ENCODE peak calls at places on chromosomes 1 and 21, in eight cellular contexts. A is right lobe of liver, Y is psoas muscle, X is fibroblast of lung, P is A549, U is heart left ventricle, V is keratinocyte, I is upper lobe of right lung. S is an unnamed sample.
A peak's percentile ranks its signal among the peaks of the same experiment; 100 is the strongest.

GRCh38 chr1:180643693-180644092 is 11.9 kb downstream of the XPR1 start:
- DNase-seq in A (no peak), Y (no peak), X (peak; percentile 56), P (no peak), U (no peak), V (no peak), I (no peak), S (no peak)

GRCh38 chr1:33170351-33171274 is 11.2 kb downstream of the TRIM62 start:
- DNase-seq in A (no peak), Y (peak; percentile 33), X (no peak), P (no peak), U (no peak), V (no peak), I (no peak), S (no peak)

GRCh38 chr1:93061895-93062792 is 16.9 kb upstream of the MTF2 start:
- DNase-seq in A (no peak), Y (no peak), X (peak; percentile 51), P (peak; percentile 32), U (no peak), V (no peak), I (no peak), S (no peak)

GRCh38 chr21:44709426-44710293 is 1.7 kb downstream of the TSPEAR start:
- DNase-seq in A (peak; percentile 35), Y (no peak), X (no peak), P (no peak), U (no peak), V (peak; percentile 59), I (peak; percentile 70), S (no peak)

GRCh38 chr1:17156108-17156507 is 36.9 kb upstream of the PADI2 start:
- DNase-seq in A (no peak), Y (no peak), X (peak; percentile 23), P (no peak), U (no peak), V (no peak), I (no peak), S (no peak)

GRCh38 chr1:201663777-201664176 is 124.8 kb downstream of the NAV1 start:
- DNase-seq in A (no peak), Y (no peak), X (no peak), P (no peak), U (no peak), V (no peak), I (no peak), S (no peak)

GRCh38 chr1:48654606-48655210 is 122.0 kb downstream of the BEND5 start:
- DNase-seq in A (no peak), Y (no peak), X (no peak), P (no peak), U (no peak), V (no peak), I (no peak), S (no peak)

GRCh38 chr1:96473791-96474452 is 247.7 kb upstream of the PTBP2 start:
- DNase-seq in A (no peak), Y (no peak), X (no peak), P (no peak), U (no peak), V (peak; percentile 46), I (no peak), S (no peak)

GRCh38 chr21:25464275-25464674 is 143.0 kb downstream of the MRPL39 start:
- DNase-seq in A (no peak), Y (no peak), X (no peak), P (no peak), U (no peak), V (no peak), I (no peak), S (no peak)

GRCh38 chr1:28913786-28914227 is 562 bp upstream of the EPB41 start:
- DNase-seq in A (no peak), Y (no peak), X (no peak), P (peak; percentile 3), U (no peak), V (no peak), I (no peak), S (no peak)

GRCh38 chr1:15975805-15976680 is at the start of gene ZBTB17:
- DNase-seq in A (peak; percentile 95), Y (peak; percentile 95), X (peak; percentile 91), P (peak; percentile 90), U (peak; percentile 97), V (peak; percentile 60), I (peak; percentile 97), S (peak; percentile 96)

GRCh38 chr1:15973772-15974171 is 2.1 kb downstream of the ZBTB17 start:
- DNase-seq in A (no peak), Y (no peak), X (no peak), P (no peak), U (no peak), V (no peak), I (no peak), S (no peak)

GRCh38 chr1:15975358-15975804 is 520 bp downstream of the ZBTB17 start:
- DNase-seq in A (no peak), Y (peak; percentile 69), X (peak; percentile 41), P (peak; percentile 44), U (peak; percentile 78), V (no peak), I (peak; percentile 83), S (peak; percentile 65)

GRCh38 chr1:15972409-15972808 is 3.5 kb downstream of the ZBTB17 start:
- DNase-seq in A (no peak), Y (no peak), X (no peak), P (no peak), U (no peak), V (no peak), I (no peak), S (no peak)

GRCh38 chr1:15974855-15975254 is 1.0 kb downstream of the ZBTB17 start:
- DNase-seq in A (no peak), Y (no peak), X (no peak), P (no peak), U (no peak), V (no peak), I (no peak), S (no peak)
- H3K27ac ChIP-seq in A (no peak overlapping the region), Y (peak overlapping the region; percentile 6), X (peak overlapping the region; percentile 83), P (peak overlapping the region; percentile 94), U (no peak overlapping the region), V (peak overlapping the region; percentile 74), I (peak overlapping the region; percentile 76), S (peak overlapping the region; percentile 79)

GRCh38 chr1:242873661-242874060 is 349.2 kb upstream of the PLD5 start:
- DNase-seq in A (no peak), Y (no peak), X (no peak), P (no peak), U (no peak), V (no peak), I (no peak), S (no peak)

GRCh38 chr1:242870944-242871343 is 346.4 kb upstream of the PLD5 start:
- DNase-seq in A (no peak), Y (no peak), X (no peak), P (no peak), U (no peak), V (no peak), I (no peak), S (no peak)

GRCh38 chr1:242871631-242872030 is 347.1 kb upstream of the PLD5 start:
- DNase-seq in A (no peak), Y (no peak), X (no peak), P (no peak), U (no peak), V (no peak), I (no peak), S (no peak)

GRCh38 chr1:242876021-242876420 is 351.5 kb upstream of the PLD5 start:
- DNase-seq in A (no peak), Y (no peak), X (no peak), P (peak; percentile 70), U (no peak), V (no peak), I (no peak), S (no peak)

GRCh38 chr1:242872521-242872920 is 348.0 kb upstream of the PLD5 start:
- DNase-seq in A (no peak), Y (no peak), X (no peak), P (no peak), U (no peak), V (no peak), I (no peak), S (no peak)
- TF ChIP-seq CTCF in A (no peak), Y (no peak), X (no peak), P (no peak), U (no peak), V (no peak), I (no peak), S (no peak)

DNA sequence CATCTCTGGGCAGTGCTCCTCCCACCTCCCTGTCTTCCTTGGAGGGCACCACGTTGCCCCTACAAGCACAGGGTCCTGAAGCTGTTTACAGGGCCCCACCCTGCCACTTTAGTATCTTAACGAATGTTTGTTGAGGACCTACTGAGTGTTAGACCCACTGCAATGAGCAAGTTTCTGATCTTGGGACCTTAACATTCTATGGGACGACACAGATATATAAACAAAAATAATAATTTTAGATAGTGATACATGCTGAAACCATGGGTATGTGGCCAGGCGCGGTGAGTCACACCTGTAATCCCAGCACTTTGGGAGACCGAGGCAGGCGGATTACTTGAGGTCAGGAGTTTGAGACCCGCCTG is 10.1 kb downstream of the ENTREP3 start:
- DNase-seq in A (no peak), Y (no peak), X (no peak), P (no peak), U (no peak), V (no peak), I (no peak), S (no peak)
- H3K4me3 ChIP-seq in A (peak overlapping the region; percentile 72), Y (peak overlapping the region; percentile 69), X (peak overlapping the region; percentile 65), P (peak overlapping the region; percentile 59), U (peak overlapping the region; percentile 67), V (peak overlapping the region; percentile 80), I (peak overlapping the region; percentile 80), S (peak overlapping the region; percentile 80)

GRCh38 chr1:80593197-80593596 is 1207.5 kb upstream of the ADGRL2 start:
- DNase-seq in A (no peak), Y (no peak), X (no peak), P (no peak), U (no peak), V (no peak), I (no peak), S (no peak)

GRCh38 chr1:80594013-80594412 is 1206.7 kb upstream of the ADGRL2 start:
- DNase-seq in A (no peak), Y (no peak), X (no peak), P (no peak), U (no peak), V (no peak), I (no peak), S (no peak)
- H3K27ac ChIP-seq in A (no peak overlapping the region), Y (no peak overlapping the region), X (no peak overlapping the region), P (no peak overlapping the region), U (no peak overlapping the region), V (no peak overlapping the region), I (no peak overlapping the region), S (no peak overlapping the region)

DNA sequence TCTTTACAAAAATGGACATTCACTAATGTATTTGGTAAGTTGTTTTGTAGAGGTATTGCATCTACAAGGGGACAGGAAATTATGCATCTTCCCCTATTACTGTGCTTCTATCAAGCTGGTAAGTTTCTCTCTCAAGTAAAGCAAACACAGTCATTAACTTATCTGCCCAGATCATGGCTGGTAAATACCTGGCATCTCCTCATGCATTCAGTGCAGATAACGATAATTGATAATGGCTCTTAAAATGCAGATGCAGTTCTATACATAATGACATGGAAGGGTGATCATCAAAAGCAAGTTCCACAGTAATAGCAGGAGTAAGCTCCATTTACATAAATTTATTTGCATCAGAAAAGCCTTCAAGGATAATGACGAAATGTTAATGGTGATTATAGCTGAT is 122.4 kb downstream of the SIPA1L2 start:
- DNase-seq in A (no peak), Y (no peak), X (no peak), P (no peak), U (no peak), V (no peak), I (no peak), S (no peak)
- TF ChIP-seq CTCF in A (no peak), Y (no peak), X (no peak), P (no peak), U (no peak), V (no peak), I (no peak), S (no peak)

S was measured in lower lobe of right lung.